ENCODE peak calls at places on chromosomes 16 and 17, in eight cellular contexts. One of them, this sample, is unnamed. For H3K9me3, the result is how much of the 10 kb centered on the place peaks cover.

GRCh38 chr17:9878791-9879525 is 26.1 kb downstream of the RCVRN start:
- DNase-seq in HepG2: no peak
- DNase-seq in transverse colon: no peak
- DNase-seq in prostate gland: no peak
- DNase-seq in upper lobe of left lung: no peak
- DNase-seq in breast epithelium: no peak
- DNase-seq in SK-N-MC: no peak
- DNase-seq in HCT116: no peak
- DNase-seq in this sample: no peak

GRCh38 chr17:61443475-61443882 is 8.7 kb upstream of the TBX4 start:
- DNase-seq in prostate gland: no peak
- DNase-seq in HCT116: no peak
- DNase-seq in HepG2: no peak
- DNase-seq in breast epithelium: no peak
- DNase-seq in upper lobe of left lung: no peak
- DNase-seq in SK-N-MC: no peak
- DNase-seq in transverse colon: no peak
- DNase-seq in this sample: no peak

GRCh38 chr16:89395150-89396142 is 94.9 kb downstream of the ANKRD11 start:
- DNase-seq in SK-N-MC: no peak
- DNase-seq in upper lobe of left lung: peak
- DNase-seq in transverse colon: peak
- DNase-seq in breast epithelium: peak
- DNase-seq in prostate gland: peak
- DNase-seq in HepG2: peak
- DNase-seq in HCT116: no peak
- DNase-seq in this sample: peak

GRCh38 chr16:83983491-83983890 is 15.4 kb downstream of the NECAB2 start:
- DNase-seq in SK-N-MC: no peak
- DNase-seq in HepG2: no peak
- DNase-seq in HCT116: no peak
- DNase-seq in transverse colon: no peak
- DNase-seq in prostate gland: no peak
- DNase-seq in upper lobe of left lung: no peak
- DNase-seq in breast epithelium: no peak
- DNase-seq in this sample: no peak

GRCh38 chr16:52546291-52546941 is 527 bp downstream of the TOX3 start:
- DNase-seq in HCT116: no peak
- DNase-seq in transverse colon: no peak
- DNase-seq in upper lobe of left lung: no peak
- DNase-seq in prostate gland: no peak
- DNase-seq in HepG2: no peak
- DNase-seq in breast epithelium: no peak
- DNase-seq in SK-N-MC: no peak
- DNase-seq in this sample: no peak

GRCh38 chr17:72334205-72334604 is 213.4 kb downstream of the SOX9 start:
- DNase-seq in upper lobe of left lung: no peak
- DNase-seq in prostate gland: no peak
- DNase-seq in breast epithelium: no peak
- DNase-seq in SK-N-MC: no peak
- DNase-seq in HepG2: no peak
- DNase-seq in transverse colon: no peak
- DNase-seq in HCT116: no peak
- DNase-seq in this sample: no peak

GRCh38 chr17:49755681-49756283 is 8.1 kb downstream of the FAM117A start:
- DNase-seq in upper lobe of left lung: peak
- DNase-seq in SK-N-MC: no peak
- DNase-seq in HepG2: no peak
- DNase-seq in prostate gland: no peak
- DNase-seq in breast epithelium: no peak
- DNase-seq in transverse colon: no peak
- DNase-seq in HCT116: no peak
- DNase-seq in this sample: no peak

GRCh38 chr17:40430272-40431230 is 12.7 kb upstream of the IGFBP4 start:
- DNase-seq in upper lobe of left lung: no peak
- DNase-seq in transverse colon: no peak
- DNase-seq in breast epithelium: peak
- DNase-seq in SK-N-MC: no peak
- DNase-seq in prostate gland: no peak
- DNase-seq in HCT116: no peak
- DNase-seq in HepG2: no peak
- DNase-seq in this sample: peak

GRCh38 chr16:48408688-48409087 is 23.5 kb upstream of the SIAH1 start:
- DNase-seq in upper lobe of left lung: peak
- DNase-seq in HepG2: no peak
- DNase-seq in transverse colon: peak
- DNase-seq in SK-N-MC: no peak
- DNase-seq in prostate gland: no peak
- DNase-seq in HCT116: no peak
- DNase-seq in breast epithelium: no peak
- DNase-seq in this sample: peak

GRCh38 chr17:149897-150575 is 12.7 kb downstream of the SCGB1C2 start:
- DNase-seq in HCT116: no peak
- DNase-seq in breast epithelium: no peak
- DNase-seq in transverse colon: no peak
- DNase-seq in upper lobe of left lung: peak
- DNase-seq in HepG2: no peak
- DNase-seq in SK-N-MC: no peak
- DNase-seq in prostate gland: no peak
- DNase-seq in this sample: no peak

GRCh38 chr17:48002920-48003685 is 32.2 kb downstream of the CDK5RAP3 start:
- DNase-seq in upper lobe of left lung: no peak
- DNase-seq in SK-N-MC: no peak
- DNase-seq in HCT116: no peak
- DNase-seq in breast epithelium: no peak
- DNase-seq in prostate gland: no peak
- DNase-seq in HepG2: no peak
- DNase-seq in transverse colon: no peak
- DNase-seq in this sample: no peak

GRCh38 chr17:77506371-77506991 is 365.7 kb downstream of the SEC14L1 start:
- DNase-seq in prostate gland: no peak
- DNase-seq in upper lobe of left lung: no peak
- DNase-seq in HCT116: no peak
- DNase-seq in breast epithelium: no peak
- DNase-seq in transverse colon: no peak
- DNase-seq in HepG2: no peak
- DNase-seq in SK-N-MC: no peak
- DNase-seq in this sample: no peak

GRCh38 chr17:80035937-80036714 is at the start of gene CCDC40:
- DNase-seq in HCT116: peak
- DNase-seq in transverse colon: peak
- DNase-seq in breast epithelium: peak
- DNase-seq in upper lobe of left lung: peak
- DNase-seq in HepG2: peak
- DNase-seq in prostate gland: peak
- DNase-seq in SK-N-MC: no peak
- DNase-seq in this sample: peak

GRCh38 chr17:17757391-17757791 is 76.1 kb downstream of the RAI1 start:
- DNase-seq in upper lobe of left lung: no peak
- DNase-seq in transverse colon: no peak
- DNase-seq in HepG2: no peak
- DNase-seq in breast epithelium: no peak
- DNase-seq in SK-N-MC: no peak
- DNase-seq in HCT116: no peak
- DNase-seq in prostate gland: no peak
- DNase-seq in this sample: no peak

GRCh38 chr17:39461911-39462641 is 790 bp downstream of the CDK12 start:
- DNase-seq in upper lobe of left lung: peak
- DNase-seq in HepG2: peak
- DNase-seq in breast epithelium: no peak
- DNase-seq in transverse colon: no peak
- DNase-seq in HCT116: no peak
- DNase-seq in SK-N-MC: no peak
- DNase-seq in prostate gland: peak
- DNase-seq in this sample: peak

GRCh38 chr16:64738321-64738960 is 383.4 kb downstream of the CDH11 start:
- DNase-seq in prostate gland: no peak
- DNase-seq in HepG2: no peak
- DNase-seq in transverse colon: no peak
- DNase-seq in SK-N-MC: no peak
- DNase-seq in breast epithelium: no peak
- DNase-seq in HCT116: no peak
- DNase-seq in upper lobe of left lung: no peak
- DNase-seq in this sample: no peak

GRCh38 chr16:85286970-85287814 is 174.9 kb upstream of the CIBAR2 start:
- DNase-seq in SK-N-MC: no peak
- DNase-seq in prostate gland: no peak
- DNase-seq in HepG2: no peak
- DNase-seq in HCT116: no peak
- DNase-seq in upper lobe of left lung: peak
- DNase-seq in breast epithelium: no peak
- DNase-seq in transverse colon: no peak
- DNase-seq in this sample: no peak

GRCh38 chr16:85288341-85288868 is 176.1 kb upstream of the CIBAR2 start:
- DNase-seq in upper lobe of left lung: no peak
- DNase-seq in SK-N-MC: no peak
- DNase-seq in breast epithelium: no peak
- DNase-seq in prostate gland: no peak
- DNase-seq in transverse colon: no peak
- DNase-seq in HCT116: no peak
- DNase-seq in HepG2: no peak
- DNase-seq in this sample: no peak

GRCh38 chr16:85285681-85286065 is 173.4 kb upstream of the CIBAR2 start:
- DNase-seq in breast epithelium: no peak
- DNase-seq in HCT116: no peak
- DNase-seq in upper lobe of left lung: no peak
- DNase-seq in SK-N-MC: no peak
- DNase-seq in prostate gland: no peak
- DNase-seq in transverse colon: no peak
- DNase-seq in HepG2: no peak
- DNase-seq in this sample: no peak

GRCh38 chr16:85284138-85284897 is 172.0 kb upstream of the CIBAR2 start:
- DNase-seq in transverse colon: no peak
- DNase-seq in HepG2: no peak
- DNase-seq in SK-N-MC: no peak
- DNase-seq in HCT116: no peak
- DNase-seq in prostate gland: no peak
- DNase-seq in breast epithelium: no peak
- DNase-seq in upper lobe of left lung: no peak
- DNase-seq in this sample: no peak

DNA sequence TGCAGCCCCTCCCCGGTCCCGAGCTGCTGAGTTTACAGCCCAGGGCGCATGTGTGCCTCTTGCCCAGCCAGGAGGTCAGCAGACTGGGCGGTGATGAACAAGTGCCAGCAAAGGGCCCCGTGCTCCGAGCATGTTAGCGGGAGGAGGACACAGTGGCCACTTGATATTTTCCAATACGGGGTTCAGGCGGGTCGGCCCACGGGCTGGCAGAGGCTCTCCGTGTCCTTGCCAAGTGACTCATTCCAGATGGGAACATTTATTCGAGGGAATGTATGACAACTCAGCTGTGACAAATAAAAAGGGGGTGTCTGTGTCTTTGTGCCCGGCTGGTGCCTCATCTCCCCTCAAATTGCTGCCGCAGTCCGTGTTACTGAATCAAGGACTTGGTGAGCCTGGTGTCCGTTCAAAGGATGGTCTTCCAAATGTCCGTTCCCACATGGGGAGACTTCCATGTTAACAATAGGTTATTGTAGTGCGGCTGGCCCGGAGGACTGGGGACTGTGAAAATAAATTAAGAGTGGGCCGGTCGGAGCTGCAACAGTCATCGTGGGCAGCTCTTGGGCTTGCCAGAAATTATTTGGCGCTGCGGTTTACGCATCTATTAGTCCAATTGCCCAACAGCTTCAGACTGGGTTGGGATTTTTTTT is 173.9 kb upstream of the CIBAR2 start:
- DNase-seq in upper lobe of left lung: no peak
- DNase-seq in prostate gland: peak
- DNase-seq in HCT116: no peak
- DNase-seq in HepG2: no peak
- DNase-seq in transverse colon: no peak
- DNase-seq in breast epithelium: peak
- DNase-seq in SK-N-MC: no peak
- DNase-seq in this sample: peak
- TF ChIP-seq POLR2AphosphoS5 in upper lobe of left lung: peak
- TF ChIP-seq POLR2AphosphoS5 in prostate gland: peak
- TF ChIP-seq POLR2AphosphoS5 in HCT116: no peak
- TF ChIP-seq POLR2AphosphoS5 in HepG2: no peak
- TF ChIP-seq POLR2AphosphoS5 in transverse colon: peak
- TF ChIP-seq POLR2AphosphoS5 in breast epithelium: peak
- TF ChIP-seq POLR2AphosphoS5 in SK-N-MC: no peak
- TF ChIP-seq POLR2AphosphoS5 in this sample: no peak

DNA sequence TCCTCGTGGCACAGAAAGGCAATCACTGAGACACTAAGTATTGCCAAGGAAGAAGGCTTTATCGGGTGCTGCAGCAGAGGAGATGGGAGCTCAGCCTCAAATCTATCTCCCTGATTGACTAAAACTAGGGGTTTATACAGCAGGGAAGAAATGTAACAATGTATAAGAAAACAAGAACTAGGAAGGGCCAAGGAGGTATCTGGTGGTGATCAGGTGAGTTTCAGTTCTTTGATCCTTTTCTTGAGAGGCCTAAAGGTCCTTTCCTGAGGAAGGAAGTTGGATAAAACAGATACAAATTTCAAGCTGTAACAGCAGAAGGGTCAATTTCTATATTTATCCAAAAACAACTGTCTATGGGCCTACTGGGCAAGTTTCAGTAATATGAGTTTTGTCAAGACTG is 212.4 kb downstream of the COPRS start:
- DNase-seq in prostate gland: no peak
- DNase-seq in breast epithelium: no peak
- DNase-seq in HepG2: no peak
- DNase-seq in SK-N-MC: no peak
- DNase-seq in transverse colon: no peak
- DNase-seq in upper lobe of left lung: no peak
- DNase-seq in HCT116: no peak
- DNase-seq in this sample: no peak
- H3K9me3 ChIP-seq in prostate gland: under half
- H3K9me3 ChIP-seq in breast epithelium: under half
- H3K9me3 ChIP-seq in HepG2: under half
- H3K9me3 ChIP-seq in SK-N-MC: under half
- H3K9me3 ChIP-seq in transverse colon: under half
- H3K9me3 ChIP-seq in upper lobe of left lung: under half
- H3K9me3 ChIP-seq in HCT116: under half
- H3K9me3 ChIP-seq in this sample: under half

GRCh38 chr17:42072323-42073187 is 22.2 kb upstream of the C17orf113 start:
- DNase-seq in transverse colon: no peak
- DNase-seq in HCT116: no peak
- DNase-seq in prostate gland: no peak
- DNase-seq in upper lobe of left lung: peak
- DNase-seq in SK-N-MC: no peak
- DNase-seq in HepG2: no peak
- DNase-seq in breast epithelium: no peak
- DNase-seq in this sample: peak
- H3K27ac ChIP-seq in transverse colon: no peak
- H3K27ac ChIP-seq in HCT116: no peak
- H3K27ac ChIP-seq in prostate gland: no peak
- H3K27ac ChIP-seq in upper lobe of left lung: no peak
- H3K27ac ChIP-seq in SK-N-MC: no peak
- H3K27ac ChIP-seq in HepG2: no peak
- H3K27ac ChIP-seq in breast epithelium: no peak
- H3K27ac ChIP-seq in this sample: no peak

DNA sequence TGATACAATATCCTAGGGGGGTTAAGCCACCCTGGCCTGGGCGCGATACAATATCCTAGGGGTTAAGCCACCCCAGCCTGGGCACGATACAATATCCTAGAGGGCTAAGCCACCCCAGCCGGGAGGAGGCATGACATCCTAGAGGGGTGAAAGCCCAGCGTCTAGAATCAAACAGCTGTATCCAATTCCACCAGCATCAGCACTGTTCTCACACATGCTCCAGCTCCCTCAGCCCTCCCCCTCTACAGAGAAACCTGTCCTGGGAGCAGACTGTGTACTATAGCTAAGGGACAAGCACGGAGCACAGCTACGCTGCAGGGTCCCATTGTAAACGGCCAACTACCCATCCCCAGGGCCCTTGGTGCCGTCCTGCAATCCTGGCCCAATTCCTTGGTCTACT is 6.2 kb downstream of the GINS2 start:
- DNase-seq in upper lobe of left lung: no peak
- DNase-seq in SK-N-MC: no peak
- DNase-seq in HCT116: no peak
- DNase-seq in prostate gland: no peak
- DNase-seq in transverse colon: no peak
- DNase-seq in breast epithelium: no peak
- DNase-seq in HepG2: no peak
- DNase-seq in this sample: no peak
- TF ChIP-seq POLR2AphosphoS5 in upper lobe of left lung: no peak
- TF ChIP-seq POLR2AphosphoS5 in SK-N-MC: no peak
- TF ChIP-seq POLR2AphosphoS5 in HCT116: no peak
- TF ChIP-seq POLR2AphosphoS5 in prostate gland: no peak
- TF ChIP-seq POLR2AphosphoS5 in transverse colon: no peak
- TF ChIP-seq POLR2AphosphoS5 in breast epithelium: no peak
- TF ChIP-seq POLR2AphosphoS5 in HepG2: no peak
- TF ChIP-seq POLR2AphosphoS5 in this sample: no peak

This sample was measured in stomach.